ENCODE peak calls at places on chromosomes 1 and 21, in four cellular contexts. Z, P, B and D are unnamed samples.

GRCh38 chr21:32770514-32771133 is 931 bp downstream of the PAXBP1 start:
- DNase-seq in Z (peak), P (peak), B (no peak), D (peak)

GRCh38 chr1:55443175-55443933 is 228.2 kb upstream of the USP24 start:
- DNase-seq in Z (peak), P (peak), B (peak), D (peak)

GRCh38 chr1:216314369-216315095 is 108.7 kb downstream of the USH2A start:
- DNase-seq in Z (peak), P (peak), B (peak), D (no peak)

GRCh38 chr1:173190101-173190895 is 16.8 kb downstream of the TNFSF4 start:
- DNase-seq in Z (peak), P (peak), B (peak), D (peak)

GRCh38 chr1:15195420-15196052 is 42.0 kb downstream of the TMEM51 start:
- DNase-seq in Z (no peak), P (no peak), B (no peak), D (no peak)

GRCh38 chr21:22575165-22575584 is 1577.0 kb downstream of the NCAM2 start:
- DNase-seq in Z (no peak), P (peak), B (no peak), D (no peak)

GRCh38 chr1:18256318-18257235 is 149.0 kb downstream of the IGSF21 start:
- DNase-seq in Z (peak), P (peak), B (peak), D (peak)

GRCh38 chr1:4489486-4489885 is 164.9 kb upstream of the AJAP1 start:
- DNase-seq in Z (no peak), P (no peak), B (no peak), D (no peak)

GRCh38 chr21:27058673-27059365 is 91.9 kb upstream of the ADAMTS5 start:
- DNase-seq in Z (peak), P (peak), B (peak), D (peak)

GRCh38 chr1:94237291-94238226 is at the start of gene ARHGAP29:
- DNase-seq in Z (peak), P (peak), B (peak), D (peak)

GRCh38 chr1:32031578-32032286 is 18.1 kb downstream of the KHDRBS1 start:
- DNase-seq in Z (peak), P (peak), B (peak), D (peak)

GRCh38 chr1:54334996-54335395 is 71.2 kb downstream of the SSBP3 start:
- DNase-seq in Z (peak), P (peak), B (peak), D (peak)
- H3K4me3 ChIP-seq in Z (no peak), P (peak), B (peak), D (peak)

GRCh38 chr21:46667735-46668380 is 32.4 kb downstream of the PRMT2 start:
- DNase-seq in Z (peak), P (peak), B (peak), D (peak)

GRCh38 chr21:46667191-46667734 is 31.8 kb downstream of the PRMT2 start:
- DNase-seq in Z (peak), P (peak), B (peak), D (peak)

GRCh38 chr21:46665566-46665965 is 30.1 kb downstream of the PRMT2 start:
- DNase-seq in Z (no peak), P (no peak), B (no peak), D (no peak)

GRCh38 chr21:46664316-46664995 is 29.0 kb downstream of the PRMT2 start:
- DNase-seq in Z (no peak), P (no peak), B (no peak), D (no peak)

DNA sequence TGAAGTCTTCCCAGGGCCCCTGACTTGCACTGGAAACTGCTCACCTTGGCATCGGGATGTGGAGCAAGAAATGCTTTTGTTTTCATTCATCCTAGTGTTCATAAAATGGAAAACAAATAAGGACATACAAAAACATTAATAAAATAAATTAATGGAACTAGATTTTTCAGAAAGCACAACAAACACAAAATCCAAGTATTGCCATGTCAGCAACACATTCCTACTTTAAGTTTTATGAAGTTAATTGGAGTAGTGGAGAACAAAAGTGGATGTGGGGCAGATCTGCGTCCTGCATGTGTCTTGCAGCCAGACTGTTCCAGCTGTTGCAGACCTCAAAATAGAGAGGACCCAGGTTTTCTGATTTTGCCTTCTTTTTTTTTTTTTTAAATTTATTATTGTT is 32.9 kb downstream of the PRMT2 start:
- DNase-seq in Z (no peak), P (no peak), B (no peak), D (no peak)
- TF ChIP-seq CTCF in Z (no peak), P (no peak), B (no peak), D (no peak)

GRCh38 chr1:13889495-13889894 is 189.5 kb downstream of the PRDM2 start:
- DNase-seq in Z (no peak), P (no peak), B (no peak), D (no peak)

GRCh38 chr1:13892671-13893325 is 192.8 kb downstream of the PRDM2 start:
- DNase-seq in Z (no peak), P (no peak), B (no peak), D (no peak)

GRCh38 chr1:13890766-13891165 is 190.8 kb downstream of the PRDM2 start:
- DNase-seq in Z (no peak), P (no peak), B (no peak), D (no peak)

GRCh38 chr1:13893456-13893855 is 193.5 kb downstream of the PRDM2 start:
- DNase-seq in Z (no peak), P (no peak), B (no peak), D (no peak)

GRCh38 chr1:13892141-13892670 is 192.2 kb downstream of the PRDM2 start:
- DNase-seq in Z (no peak), P (no peak), B (no peak), D (no peak)
- H3K4me3 ChIP-seq in Z (no peak), P (no peak), B (no peak), D (no peak)

DNA sequence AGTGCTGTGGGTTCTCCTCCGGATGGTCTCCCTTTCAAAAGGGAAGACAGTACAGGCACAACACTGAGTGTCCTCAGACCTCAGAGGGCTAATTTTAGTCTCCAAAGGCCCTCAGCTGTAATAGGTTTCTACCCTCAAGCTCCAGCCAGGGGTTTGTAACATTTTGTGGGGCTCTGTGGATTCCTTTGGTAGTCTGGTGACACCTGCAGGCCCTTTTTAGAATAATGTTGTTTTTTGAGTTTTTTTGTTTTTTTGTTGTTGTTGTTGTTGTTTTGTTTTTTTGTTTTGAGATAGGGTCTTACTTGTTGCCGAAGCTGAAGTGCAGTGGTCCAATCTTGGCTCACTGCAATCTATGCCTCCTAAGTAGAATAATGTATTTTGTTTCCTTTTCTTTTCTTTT is 15.0 kb upstream of the TMEM201 start:
- DNase-seq in Z (peak), P (peak), B (peak), D (peak)
- TF ChIP-seq CTCF in Z (peak), P (peak), B (peak), D (peak)

DNA sequence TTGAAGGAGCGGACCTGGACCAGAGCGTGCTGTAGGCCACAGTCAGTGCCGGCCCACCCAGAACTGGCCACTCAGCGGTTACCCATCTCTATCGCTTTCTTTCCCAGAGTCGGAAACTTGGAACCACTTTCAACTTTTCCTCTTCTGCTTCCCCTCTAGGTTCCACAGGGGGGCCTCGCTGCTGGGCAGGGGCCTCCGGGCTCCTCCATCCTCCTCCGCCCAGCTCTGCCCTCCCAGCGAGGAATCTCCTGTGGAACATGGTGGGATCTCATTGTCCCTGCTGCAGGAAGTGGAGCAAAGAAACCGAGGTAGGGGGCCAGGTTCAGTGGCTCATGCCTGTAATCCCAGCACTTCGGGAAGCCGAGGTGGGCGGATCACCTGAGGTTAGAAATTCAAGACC is 139.2 kb downstream of the ETS2 start:
- DNase-seq in Z (no peak), P (no peak), B (no peak), D (no peak)
- H3K4me3 ChIP-seq in Z (no peak), P (no peak), B (no peak), D (no peak)

GRCh38 chr1:26279598-26280332 is at the start of gene SH3BGRL3:
- DNase-seq in Z (peak), P (peak), B (peak), D (peak)
- TF ChIP-seq CTCF in Z (peak), P (peak), B (peak), D (peak)

GRCh38 chr1:24931481-24932221 is 1.6 kb upstream of the RUNX3 start:
- DNase-seq in Z (no peak), P (no peak), B (no peak), D (no peak)
- H3K4me3 ChIP-seq in Z (no peak), P (no peak), B (no peak), D (no peak)

GRCh38 chr1:233675893-233676292 is 62.0 kb downstream of the KCNK1 start:
- DNase-seq in Z (no peak), P (no peak), B (no peak), D (no peak)
- TF ChIP-seq CTCF in Z (no peak), P (no peak), B (no peak), D (no peak)